ENCODE peak calls at places on chromosomes 12 and 14, in ten cellular contexts. Z is fibroblast of the conjunctiva; F is ureter; J is kidney; H is tibial artery; C is activated CD4-positive, CD25-positive, alpha-beta regulatory T cell; D is cardiac muscle cell; P is nephron progenitor cell; N is neuronal stem cell; S is stromal cell of bone marrow. B is an unnamed sample.

GRCh38 chr14:88879016-88879415 is 54.6 kb downstream of the TTC8 start:
- DNase-seq in F (no peak), S (peak), H (no peak), N (no peak), C (no peak), J (no peak), D (peak), Z (peak), P (no peak), B (no peak)

GRCh38 chr12:14417717-14418116 is 52.2 kb downstream of the ATF7IP start:
- DNase-seq in D (peak), J (no peak), F (no peak), Z (peak), H (no peak), N (peak), C (peak), S (peak), P (peak), B (peak)

GRCh38 chr14:55180006-55180405 is 11.4 kb downstream of the DLGAP5 start:
- DNase-seq in J (no peak), C (no peak), H (no peak), S (no peak), N (no peak), F (no peak), P (no peak), D (no peak), Z (no peak), B (no peak)

GRCh38 chr14:104115691-104116543 is 22.5 kb upstream of the KIF26A start:
- DNase-seq in Z (no peak), N (no peak), S (no peak), J (peak), F (peak), P (peak), D (no peak), H (peak), C (no peak), B (no peak)

GRCh38 chr12:104467346-104467837 is 10.6 kb downstream of the CHST11 start:
- DNase-seq in F (no peak), Z (no peak), S (no peak), N (no peak), P (no peak), H (no peak), J (no peak), D (no peak), C (no peak), B (no peak)

GRCh38 chr12:47753021-47754001 is 5.4 kb downstream of the RAPGEF3 start:
- DNase-seq in S (no peak), J (peak), D (peak), H (peak), C (no peak), F (peak), P (peak), Z (no peak), N (no peak), B (peak)

GRCh38 chr14:89384636-89385035 is 32.4 kb downstream of the FOXN3 start:
- DNase-seq in S (no peak), H (no peak), C (no peak), J (no peak), D (no peak), N (no peak), P (no peak), Z (no peak), F (no peak), B (no peak)

GRCh38 chr12:102169922-102170698 is 27.5 kb downstream of the PMCH start:
- DNase-seq in Z (no peak), P (peak), J (no peak), C (no peak), F (no peak), H (no peak), D (peak), N (no peak), S (no peak), B (no peak)

GRCh38 chr12:116568203-116568602 is 9.0 kb downstream of the MAP1LC3B2 start:
- DNase-seq in P (no peak), F (no peak), S (no peak), N (no peak), Z (no peak), D (no peak), H (no peak), J (no peak), C (no peak), B (no peak)

GRCh38 chr12:25328082-25328712 is 77.5 kb upstream of the KRAS start:
- DNase-seq in D (peak), J (no peak), P (no peak), C (no peak), H (no peak), Z (no peak), N (no peak), S (no peak), F (no peak), B (no peak)

GRCh38 chr12:106753526-106753925 is 21.0 kb upstream of the RIC8B start:
- DNase-seq in Z (no peak), H (no peak), C (no peak), D (no peak), P (no peak), J (no peak), N (no peak), S (no peak), F (no peak), B (no peak)

GRCh38 chr14:92647499-92648279 is 100.7 kb downstream of the LGMN start:
- DNase-seq in F (no peak), Z (no peak), P (no peak), C (no peak), D (peak), J (peak), N (no peak), H (no peak), S (peak), B (no peak)

GRCh38 chr12:74538491-74539258 is 1.0 kb downstream of the ATXN7L3B start:
- DNase-seq in Z (no peak), C (peak), P (peak), D (peak), H (no peak), N (no peak), J (no peak), S (no peak), F (no peak), B (no peak)

GRCh38 chr12:23694307-23694706 is 255.2 kb downstream of the SOX5 start:
- DNase-seq in F (no peak), P (no peak), Z (no peak), H (no peak), D (no peak), C (no peak), J (no peak), N (no peak), S (no peak), B (no peak)

GRCh38 chr12:13258717-13259119 is 62.2 kb downstream of the EMP1 start:
- DNase-seq in H (no peak), Z (no peak), P (no peak), C (no peak), J (no peak), S (no peak), F (no peak), N (no peak), D (no peak), B (no peak)

GRCh38 chr12:65765436-65765813 is 58.9 kb upstream of the HMGA2 start:
- DNase-seq in P (no peak), N (no peak), Z (no peak), J (no peak), H (no peak), D (peak), F (no peak), S (peak), C (no peak), B (no peak)

GRCh38 chr14:68561531-68562007 is 231.3 kb downstream of the ZFP36L1 start:
- DNase-seq in D (no peak), Z (no peak), P (no peak), H (peak), N (no peak), F (no peak), S (no peak), J (no peak), C (no peak), B (no peak)

GRCh38 chr12:532908-533565 is 73.3 kb downstream of the B4GALNT3 start:
- DNase-seq in C (no peak), Z (no peak), N (no peak), D (peak), S (peak), J (peak), P (no peak), H (no peak), F (no peak), B (no peak)

GRCh38 chr14:51884086-51884927 is 23.9 kb downstream of the GNG2 start:
- DNase-seq in J (no peak), H (no peak), F (no peak), N (no peak), P (no peak), C (no peak), Z (no peak), S (no peak), D (peak), B (no peak)

GRCh38 chr14:103734081-103734888 is 18.7 kb downstream of the ZFYVE21 start:
- DNase-seq in S (no peak), F (no peak), H (peak), C (no peak), D (no peak), Z (no peak), P (no peak), J (peak), N (no peak), B (no peak)

GRCh38 chr14:54166049-54166950 is 209.7 kb upstream of the BMP4 start:
- DNase-seq in C (no peak), H (no peak), F (no peak), N (no peak), P (no peak), D (no peak), S (no peak), J (no peak), Z (no peak), B (no peak)

GRCh38 chr12:8697120-8697475 is 693 bp upstream of the RIMKLB start:
- DNase-seq in P (no peak), F (no peak), C (no peak), N (no peak), J (no peak), Z (no peak), D (peak), H (no peak), S (peak), B (no peak)

GRCh38 chr12:127720334-127720733 is 546.6 kb upstream of the TMEM132C start:
- DNase-seq in N (no peak), F (no peak), P (no peak), Z (no peak), C (no peak), D (no peak), J (no peak), S (no peak), H (no peak), B (no peak)

GRCh38 chr14:72855913-72856312 is 38.0 kb downstream of the DPF3 start:
- DNase-seq in N (no peak), F (no peak), D (no peak), H (no peak), P (no peak), Z (no peak), J (no peak), C (no peak), S (peak), B (no peak)

GRCh38 chr12:23484238-23484637 is 465.2 kb downstream of the SOX5 start:
- DNase-seq in H (no peak), D (no peak), Z (no peak), P (no peak), C (no peak), J (no peak), F (no peak), N (no peak), S (peak), B (no peak)

GRCh38 chr12:95204141-95204866 is 13.0 kb downstream of the FGD6 start:
- DNase-seq in J (peak), D (peak), H (no peak), F (peak), C (no peak), N (no peak), Z (peak), S (peak), P (no peak), B (no peak)

GRCh38 chr12:107415834-107416233 is 269.8 kb upstream of the PWP1 start:
- DNase-seq in D (no peak), N (no peak), J (no peak), S (peak), C (no peak), H (no peak), F (no peak), P (no peak), Z (no peak), B (no peak)

GRCh38 chr14:74605531-74606223 is 6.4 kb downstream of the LTBP2 start:
- DNase-seq in J (no peak), C (no peak), N (no peak), Z (no peak), F (no peak), H (peak), D (no peak), S (no peak), P (no peak), B (no peak)

GRCh38 chr12:19712041-19712440 is 272.7 kb downstream of the AEBP2 start:
- DNase-seq in P (no peak), D (peak), N (no peak), F (no peak), H (no peak), Z (peak), S (peak), C (no peak), J (no peak), B (no peak)

GRCh38 chr12:96749978-96750377 is 157.1 kb upstream of the NEDD1 start:
- DNase-seq in N (peak), C (no peak), F (no peak), D (no peak), P (no peak), J (no peak), Z (no peak), H (no peak), S (no peak), B (no peak)

GRCh38 chr12:10362325-10362724 is 27.5 kb downstream of the KLRK1 start:
- DNase-seq in N (no peak), Z (no peak), C (no peak), S (no peak), F (no peak), D (no peak), J (no peak), H (no peak), P (no peak), B (no peak)

GRCh38 chr12:119082496-119082895 is 96.2 kb upstream of the HSPB8 start:
- DNase-seq in Z (no peak), J (no peak), P (peak), S (no peak), N (no peak), D (no peak), H (no peak), F (no peak), C (no peak), B (no peak)

GRCh38 chr14:24634158-24634557 is at the start of gene GZMB:
- DNase-seq in D (no peak), S (no peak), F (no peak), C (no peak), Z (no peak), H (no peak), N (no peak), P (no peak), J (no peak), B (no peak)

GRCh38 chr12:103495158-103495782 is 498 bp downstream of the C12orf42 start:
- DNase-seq in S (no peak), F (no peak), H (no peak), C (peak), P (peak), D (no peak), N (peak), J (peak), Z (no peak), B (no peak)

GRCh38 chr14:95229749-95230148 is 72.4 kb upstream of the DICER1 start:
- DNase-seq in F (no peak), J (no peak), D (no peak), N (no peak), H (no peak), Z (no peak), C (no peak), S (no peak), P (no peak), B (no peak)

GRCh38 chr12:3973939-3974644 is 100.9 kb upstream of the PARP11 start:
- DNase-seq in N (no peak), C (no peak), S (no peak), P (no peak), F (no peak), H (no peak), D (no peak), J (no peak), Z (no peak), B (no peak)

GRCh38 chr14:68408680-68409079 is 384.2 kb downstream of the ZFP36L1 start:
- DNase-seq in N (no peak), Z (no peak), S (peak), J (no peak), H (no peak), F (no peak), D (peak), C (no peak), P (no peak), B (no peak)

GRCh38 chr12:29889737-29890136 is 106.0 kb upstream of the TMTC1 start:
- DNase-seq in F (peak), N (peak), H (peak), S (peak), P (peak), J (no peak), D (peak), Z (peak), C (no peak), B (peak)

B was measured in iPS DF 19.7.